ENCODE peak calls at places on chromosomes 13 and 19, in four cellular contexts. One of them, this sample, is unnamed.

GRCh38 chr13:65339236-65339635 is 1890.9 kb downstream of the PCDH9 start:
- DNase-seq in foreskin fibroblast: no peak
- DNase-seq in aorta: no peak
- DNase-seq in GM12891: no peak
- DNase-seq in this sample: no peak

GRCh38 chr19:1019980-1020867 is 699 bp downstream of the TMEM259 start:
- DNase-seq in GM12891: no peak
- DNase-seq in foreskin fibroblast: no peak
- DNase-seq in aorta: no peak
- DNase-seq in this sample: no peak

GRCh38 chr19:28971011-28971410 is 241.9 kb downstream of the UQCRFS1 start:
- DNase-seq in foreskin fibroblast: no peak
- DNase-seq in GM12891: no peak
- DNase-seq in aorta: no peak
- DNase-seq in this sample: no peak

GRCh38 chr19:10418281-10419199 is 1.8 kb upstream of the PDE4A start:
- DNase-seq in foreskin fibroblast: no peak
- DNase-seq in aorta: no peak
- DNase-seq in GM12891: no peak
- DNase-seq in this sample: no peak

GRCh38 chr13:40812724-40813445 is 23.5 kb downstream of the SLC25A15 start:
- DNase-seq in aorta: no peak
- DNase-seq in GM12891: no peak
- DNase-seq in foreskin fibroblast: peak; percentile 40
- DNase-seq in this sample: no peak

GRCh38 chr13:92224052-92224821 is 825.8 kb downstream of the GPC5 start:
- DNase-seq in aorta: no peak
- DNase-seq in foreskin fibroblast: peak; percentile 5
- DNase-seq in GM12891: no peak
- DNase-seq in this sample: peak; percentile 37

GRCh38 chr13:21225841-21226581 is 49.6 kb downstream of the MRPL57 start:
- DNase-seq in aorta: no peak
- DNase-seq in foreskin fibroblast: no peak
- DNase-seq in GM12891: no peak
- DNase-seq in this sample: no peak

GRCh38 chr19:35142531-35143230 is 374 bp upstream of the FXYD7 start:
- DNase-seq in foreskin fibroblast: no peak
- DNase-seq in GM12891: peak; percentile 75
- DNase-seq in aorta: peak; percentile 84
- DNase-seq in this sample: no peak

GRCh38 chr19:49801966-49802661 is 11.0 kb downstream of the FUZ start:
- DNase-seq in aorta: peak; percentile 96
- DNase-seq in foreskin fibroblast: peak; percentile 79
- DNase-seq in GM12891: no peak
- DNase-seq in this sample: peak; percentile 87

GRCh38 chr19:5023128-5023571 is 54.2 kb downstream of the KDM4B start:
- DNase-seq in GM12891: no peak
- DNase-seq in foreskin fibroblast: no peak
- DNase-seq in aorta: no peak
- DNase-seq in this sample: no peak

GRCh38 chr19:48551437-48552302 is at the start of gene SULT2B1:
- DNase-seq in aorta: no peak
- DNase-seq in GM12891: no peak
- DNase-seq in foreskin fibroblast: no peak
- DNase-seq in this sample: no peak

GRCh38 chr13:111343186-111343805 is 22.9 kb downstream of the TEX29 start:
- DNase-seq in aorta: no peak
- DNase-seq in foreskin fibroblast: no peak
- DNase-seq in GM12891: no peak
- DNase-seq in this sample: no peak

GRCh38 chr19:33186835-33187540 is 7.1 kb upstream of the LRP3 start:
- DNase-seq in foreskin fibroblast: no peak
- DNase-seq in GM12891: no peak
- DNase-seq in aorta: peak; percentile 69
- DNase-seq in this sample: no peak

GRCh38 chr19:12867120-12868099 is 13.8 kb downstream of the DNASE2 start:
- DNase-seq in aorta: peak; percentile 87
- DNase-seq in foreskin fibroblast: peak; percentile 42
- DNase-seq in GM12891: peak; percentile 93
- DNase-seq in this sample: no peak

GRCh38 chr19:16715613-16716012 is 4.0 kb upstream of the NWD1 start:
- DNase-seq in aorta: no peak
- DNase-seq in foreskin fibroblast: no peak
- DNase-seq in GM12891: no peak
- DNase-seq in this sample: no peak